ENCODE peak calls at places on chromosome 2, in nine cellular contexts. B is mucosa of descending colon, K is GM10248, G is GM23338, U is fibroblast of lung, R is astrocyte of the spinal cord, V is cardiac fibroblast, J is foreskin keratinocyte, W is endothelial cell. L is an unnamed sample.

GRCh38 chr2:113157108-113157896 is 16.5 kb upstream of the PSD4 start:
- DNase-seq in B (peak), K (peak), G (peak), U (peak), R (peak), V (no peak), J (no peak), W (peak), L (peak)

GRCh38 chr2:112187805-112188596 is 49.8 kb downstream of the FBLN7 start:
- DNase-seq in B (peak), K (no peak), G (no peak), U (no peak), R (no peak), V (peak), J (peak), W (no peak), L (no peak)

GRCh38 chr2:182077451-182078142 is 91.9 kb downstream of the PPP1R1C start:
- DNase-seq in B (no peak), K (peak), G (peak), U (peak), R (peak), V (peak), J (peak), W (peak), L (peak)

GRCh38 chr2:160036736-160037135 is 25.7 kb downstream of the PLA2R1 start:
- DNase-seq in B (no peak), K (no peak), G (no peak), U (no peak), R (no peak), V (no peak), J (no peak), W (no peak), L (no peak)

GRCh38 chr2:101007415-101008345 is 5.6 kb downstream of the RPL31 start:
- DNase-seq in B (no peak), K (no peak), G (peak), U (no peak), R (no peak), V (no peak), J (no peak), W (no peak), L (no peak)

GRCh38 chr2:112048887-112049286 is 6.2 kb upstream of the TMEM87B start:
- DNase-seq in B (no peak), K (peak), G (peak), U (peak), R (peak), V (peak), J (no peak), W (peak), L (peak)

GRCh38 chr2:45264227-45265225 is 255.3 kb upstream of the SIX2 start:
- DNase-seq in B (no peak), K (no peak), G (peak), U (peak), R (peak), V (peak), J (no peak), W (no peak), L (no peak)

GRCh38 chr2:109129356-109129920 is 433 bp downstream of the SH3RF3 start:
- DNase-seq in B (no peak), K (no peak), G (peak), U (no peak), R (peak), V (peak), J (no peak), W (peak), L (no peak)

GRCh38 chr2:120109186-120110061 is 96.5 kb downstream of the EPB41L5 start:
- DNase-seq in B (no peak), K (peak), G (no peak), U (peak), R (peak), V (peak), J (peak), W (no peak), L (peak)

GRCh38 chr2:230170532-230170931 is 49.3 kb downstream of the SP110 start:
- DNase-seq in B (no peak), K (no peak), G (no peak), U (no peak), R (no peak), V (peak), J (no peak), W (no peak), L (no peak)

GRCh38 chr2:46469116-46469515 is 10.2 kb upstream of the TMEM247 start:
- DNase-seq in B (no peak), K (no peak), G (no peak), U (no peak), R (no peak), V (no peak), J (peak), W (no peak), L (no peak)

GRCh38 chr2:151762694-151763093 is 28.4 kb upstream of the NEB start:
- DNase-seq in B (no peak), K (no peak), G (no peak), U (no peak), R (no peak), V (no peak), J (no peak), W (no peak), L (no peak)

GRCh38 chr2:128394004-128394730 is 75.5 kb upstream of the HS6ST1 start:
- DNase-seq in B (peak), K (no peak), G (no peak), U (no peak), R (no peak), V (no peak), J (no peak), W (no peak), L (no peak)

GRCh38 chr2:171260471-171261424 is 100.1 kb upstream of the TLK1 start:
- DNase-seq in B (no peak), K (peak), G (peak), U (no peak), R (no peak), V (no peak), J (no peak), W (no peak), L (peak)

DNA sequence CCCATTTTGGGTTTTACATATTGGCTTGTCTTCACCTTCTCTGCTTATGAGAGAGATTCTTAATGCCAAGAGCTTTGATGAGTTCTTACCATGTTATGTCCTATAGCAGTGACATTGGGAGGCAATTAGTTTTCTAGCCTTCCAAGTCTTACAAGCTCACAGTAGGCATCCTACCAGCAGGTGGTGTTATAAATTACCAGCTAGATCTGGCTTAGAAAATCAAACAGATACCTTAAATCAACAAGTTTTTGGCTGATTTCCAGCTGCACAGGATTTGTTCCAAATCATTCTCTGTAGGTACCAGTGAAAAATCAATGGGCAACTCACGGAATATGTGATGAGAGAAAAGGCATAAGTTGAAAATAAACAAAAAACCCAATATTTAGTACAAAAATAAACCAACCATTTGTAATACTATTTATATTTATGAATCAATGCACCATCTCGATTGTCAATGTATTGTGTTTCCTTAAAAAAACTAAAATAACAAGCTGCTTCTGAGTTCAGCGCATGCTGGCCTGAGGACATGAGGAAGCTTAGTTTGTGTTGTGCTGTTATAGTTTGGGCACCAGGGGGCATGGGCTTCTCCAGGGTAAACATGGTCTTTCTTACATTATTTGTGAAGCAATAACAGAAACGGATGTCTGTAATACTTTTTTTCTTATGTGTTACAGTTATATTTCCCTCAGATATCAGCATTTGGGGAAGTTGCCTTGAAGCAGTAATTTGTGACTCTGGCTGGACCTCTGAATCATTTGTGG is 34.1 kb upstream of the NXPH2 start:
- DNase-seq in B (no peak), K (no peak), G (peak), U (no peak), R (no peak), V (no peak), J (no peak), W (no peak), L (no peak)
- TF ChIP-seq CTCF in B (no peak), K (no peak), G (peak), U (no peak), R (peak), V (no peak), J (peak), W (peak), L (peak)

GRCh38 chr2:11444737-11445136 is 21.2 kb downstream of the E2F6 start:
- DNase-seq in B (no peak), K (no peak), G (no peak), U (no peak), R (no peak), V (no peak), J (no peak), W (no peak), L (no peak)
- TF ChIP-seq CTCF in B (no peak), K (no peak), G (no peak), U (no peak), R (no peak), V (no peak), J (peak), W (no peak), L (no peak)

GRCh38 chr2:28944535-28944934 is 36.6 kb upstream of the TOGARAM2 start:
- DNase-seq in B (no peak), K (no peak), G (no peak), U (no peak), R (no peak), V (no peak), J (no peak), W (no peak), L (no peak)
- TF ChIP-seq CTCF in B (no peak), K (no peak), G (no peak), U (no peak), R (no peak), V (no peak), J (no peak), W (no peak), L (no peak)

GRCh38 chr2:63855418-63856301 is 14.0 kb downstream of the UGP2 start:
- DNase-seq in B (no peak), K (no peak), G (no peak), U (no peak), R (no peak), V (no peak), J (no peak), W (no peak), L (no peak)

GRCh38 chr2:63856302-63856600 is 14.6 kb downstream of the UGP2 start:
- DNase-seq in B (no peak), K (no peak), G (no peak), U (no peak), R (no peak), V (no peak), J (no peak), W (no peak), L (no peak)

GRCh38 chr2:63862802-63863201 is 21.1 kb downstream of the UGP2 start:
- DNase-seq in B (no peak), K (no peak), G (no peak), U (no peak), R (no peak), V (peak), J (peak), W (no peak), L (no peak)

GRCh38 chr2:63861220-63861822 is 19.6 kb downstream of the UGP2 start:
- DNase-seq in B (no peak), K (peak), G (peak), U (peak), R (peak), V (peak), J (no peak), W (peak), L (no peak)

GRCh38 chr2:63858291-63858690 is 16.6 kb downstream of the UGP2 start:
- DNase-seq in B (no peak), K (no peak), G (no peak), U (no peak), R (no peak), V (no peak), J (no peak), W (no peak), L (no peak)
- TF ChIP-seq CTCF in B (no peak), K (no peak), G (no peak), U (no peak), R (no peak), V (no peak), J (no peak), W (no peak), L (no peak)

GRCh38 chr2:221571108-221571390 is 1.1 kb downstream of the EPHA4 start:
- DNase-seq in B (no peak), K (no peak), G (no peak), U (peak), R (no peak), V (no peak), J (peak), W (no peak), L (peak)

GRCh38 chr2:221573430-221574230 is 1.5 kb upstream of the EPHA4 start:
- DNase-seq in B (peak), K (peak), G (peak), U (peak), R (peak), V (peak), J (peak), W (peak), L (peak)

GRCh38 chr2:221572821-221573429 is 821 bp upstream of the EPHA4 start:
- DNase-seq in B (peak), K (peak), G (peak), U (peak), R (peak), V (peak), J (peak), W (peak), L (peak)

GRCh38 chr2:221571391-221572179 is 519 bp downstream of the EPHA4 start:
- DNase-seq in B (peak), K (peak), G (peak), U (peak), R (peak), V (peak), J (peak), W (peak), L (peak)

DNA sequence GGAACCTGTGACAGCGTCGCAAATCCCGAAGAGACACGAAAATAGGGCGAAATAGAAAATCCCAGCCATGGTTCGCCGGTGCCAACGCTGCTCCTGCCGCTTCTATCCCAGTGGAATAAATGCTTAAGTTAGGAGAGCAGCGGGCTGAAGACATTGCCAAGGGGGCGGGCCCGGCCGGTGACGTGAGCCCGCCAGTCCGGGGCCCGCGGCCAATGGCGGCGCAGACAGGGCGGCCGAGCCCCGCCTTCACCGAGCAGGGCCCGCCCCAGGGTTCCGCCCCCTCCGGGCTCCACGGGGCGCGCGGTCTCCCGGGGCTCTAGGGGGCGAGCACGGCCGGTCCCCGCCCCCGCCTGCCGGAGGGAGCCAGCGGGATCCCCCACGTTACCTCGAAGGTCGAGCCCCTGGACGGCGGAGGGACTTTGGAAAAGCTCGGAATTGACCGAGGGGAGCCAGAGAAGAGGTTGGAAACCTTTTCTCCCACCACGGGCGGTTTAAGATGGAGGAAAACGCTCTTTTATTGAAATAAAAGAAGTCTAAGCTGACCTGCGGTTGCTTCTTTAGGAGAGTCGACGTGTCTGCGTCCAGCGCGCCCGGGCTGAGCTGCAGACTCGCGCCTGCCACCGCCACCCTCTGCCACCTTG is at the start of gene EPHA4:
- DNase-seq in B (peak), K (peak), G (peak), U (peak), R (peak), V (peak), J (peak), W (peak), L (peak)
- TF ChIP-seq CTCF in B (no peak), K (peak), G (no peak), U (no peak), R (no peak), V (no peak), J (peak), W (no peak), L (no peak)

GRCh38 chr2:223618172-223619035 is 16.2 kb upstream of the SCG2 start:
- DNase-seq in B (no peak), K (no peak), G (peak), U (no peak), R (no peak), V (no peak), J (no peak), W (peak), L (no peak)
- TF ChIP-seq CTCF in B (no peak), K (no peak), G (peak), U (peak), R (no peak), V (no peak), J (no peak), W (no peak), L (no peak)

GRCh38 chr2:31300309-31300708 is 66.4 kb downstream of the EHD3 start:
- DNase-seq in B (no peak), K (no peak), G (no peak), U (no peak), R (no peak), V (no peak), J (no peak), W (no peak), L (no peak)

GRCh38 chr2:31302940-31303563 is 69.1 kb downstream of the EHD3 start:
- DNase-seq in B (no peak), K (no peak), G (no peak), U (no peak), R (no peak), V (no peak), J (no peak), W (no peak), L (no peak)

GRCh38 chr2:31297751-31298150 is 63.8 kb downstream of the EHD3 start:
- DNase-seq in B (no peak), K (no peak), G (no peak), U (no peak), R (no peak), V (peak), J (peak), W (no peak), L (no peak)

GRCh38 chr2:31296641-31297287 is 62.8 kb downstream of the EHD3 start:
- DNase-seq in B (no peak), K (no peak), G (no peak), U (peak), R (peak), V (peak), J (no peak), W (no peak), L (no peak)

DNA sequence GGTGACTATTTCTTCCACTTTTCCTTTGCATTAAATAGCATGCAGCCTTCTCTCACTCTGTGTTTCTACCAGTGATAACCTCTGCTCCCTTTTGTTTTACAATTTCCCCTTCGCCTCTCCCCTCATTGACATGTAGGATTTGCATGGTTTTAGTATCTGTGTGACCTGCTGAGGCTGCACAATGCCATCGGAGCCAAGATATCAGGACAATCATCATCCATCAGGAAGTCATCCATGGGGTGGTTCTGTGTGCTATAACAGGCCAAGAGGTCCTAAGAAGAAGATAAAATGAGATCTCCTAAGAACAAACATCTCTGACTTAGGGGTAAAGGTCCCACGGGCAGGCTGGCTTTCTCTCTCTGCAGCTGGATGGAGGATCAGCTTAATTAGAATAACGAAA is 65.6 kb downstream of the EHD3 start:
- DNase-seq in B (no peak), K (no peak), G (no peak), U (no peak), R (no peak), V (no peak), J (no peak), W (no peak), L (no peak)
- TF ChIP-seq CTCF in B (no peak), K (no peak), G (no peak), U (no peak), R (no peak), V (no peak), J (no peak), W (no peak), L (no peak)

GRCh38 chr2:163471947-163472346 is 263.9 kb downstream of the FIGN start:
- DNase-seq in B (no peak), K (no peak), G (peak), U (peak), R (peak), V (peak), J (no peak), W (no peak), L (no peak)
- TF ChIP-seq CTCF in B (no peak), K (no peak), G (peak), U (peak), R (peak), V (peak), J (peak), W (no peak), L (no peak)

GRCh38 chr2:201116959-201117734 is 1.2 kb downstream of the CFLAR start:
- DNase-seq in B (no peak), K (peak), G (peak), U (peak), R (peak), V (peak), J (peak), W (peak), L (peak)
- TF ChIP-seq CTCF in B (no peak), K (no peak), G (peak), U (peak), R (peak), V (peak), J (peak), W (no peak), L (no peak)

GRCh38 chr2:165203689-165204559 is at the start of gene SCN3A:
- DNase-seq in B (no peak), K (peak), G (peak), U (peak), R (peak), V (peak), J (peak), W (peak), L (no peak)
- TF ChIP-seq CTCF in B (peak), K (peak), G (peak), U (peak), R (peak), V (peak), J (peak), W (peak), L (peak)

L was measured in GM06990.